ENCODE peak calls at places on chromosomes 16 and 17, in nine cellular contexts. N is activated gamma-delta T cell treated with anti-CD3 and anti-CD28 coated beads, Interleukin-2, amount 50 U/mL, for 16 hours; P is fibroblast of the conjunctiva; A is ACHN; T is KBM-7; Z is GM19239; O is AG08395; Q is activated CD4-positive, alpha-beta T cell treated with anti-CD3 and anti-CD28 coated beads, Interleukin-2, amount 50 U/mL, for 1 hour; X is NCI-H510A treated with DMSO at 0.1 percent for 48 hours. U is an unnamed sample.

GRCh38 chr17:27049104-27049784 is 244.7 kb upstream of the WSB1 start:
- DNase-seq in N (no peak), P (no peak), A (no peak), T (no peak), Z (no peak), O (no peak), Q (no peak), X (no peak), U (peak)

GRCh38 chr16:10070591-10070990 is 111.6 kb downstream of the GRIN2A start:
- DNase-seq in N (no peak), P (no peak), A (no peak), T (no peak), Z (no peak), O (no peak), Q (no peak), X (no peak), U (no peak)

GRCh38 chr16:51137097-51137496 is 14.0 kb downstream of the SALL1 start:
- DNase-seq in N (no peak), P (no peak), A (no peak), T (no peak), Z (no peak), O (no peak), Q (no peak), X (no peak), U (no peak)

GRCh38 chr17:63699638-63700527 is at the start of gene LIMD2:
- DNase-seq in N (peak), P (no peak), A (peak), T (peak), Z (no peak), O (peak), Q (peak), X (peak), U (peak)

GRCh38 chr17:82780981-82781893 is 29.4 kb downstream of the TBCD start:
- DNase-seq in N (no peak), P (no peak), A (no peak), T (no peak), Z (no peak), O (no peak), Q (no peak), X (no peak), U (no peak)

GRCh38 chr16:30903596-30903995 is 7.2 kb downstream of the CTF1 start:
- DNase-seq in N (no peak), P (no peak), A (no peak), T (peak), Z (no peak), O (peak), Q (no peak), X (no peak), U (peak)

GRCh38 chr16:891353-891740 is 79.4 kb downstream of the LMF1 start:
- DNase-seq in N (no peak), P (no peak), A (no peak), T (no peak), Z (no peak), O (no peak), Q (no peak), X (no peak), U (no peak)

GRCh38 chr17:1976000-1976682 is 49.0 kb downstream of the RTN4RL1 start:
- DNase-seq in N (no peak), P (no peak), A (no peak), T (no peak), Z (no peak), O (no peak), Q (no peak), X (no peak), U (no peak)

GRCh38 chr17:30921544-30922196 is at the start of gene ADAP2:
- DNase-seq in N (no peak), P (no peak), A (peak), T (peak), Z (no peak), O (no peak), Q (no peak), X (peak), U (peak)

GRCh38 chr17:69254187-69254586 is 25.6 kb upstream of the ABCA10 start:
- DNase-seq in N (no peak), P (no peak), A (no peak), T (no peak), Z (no peak), O (no peak), Q (no peak), X (no peak), U (peak)

GRCh38 chr17:62933986-62934385 is 32.0 kb upstream of the TANC2 start:
- DNase-seq in N (no peak), P (peak), A (no peak), T (no peak), Z (no peak), O (peak), Q (no peak), X (no peak), U (peak)

GRCh38 chr17:17345686-17346427 is 42.7 kb downstream of the NT5M start:
- DNase-seq in N (no peak), P (no peak), A (no peak), T (no peak), Z (no peak), O (no peak), Q (no peak), X (no peak), U (no peak)

GRCh38 chr17:80196652-80197051 is 23.5 kb downstream of the SGSH start:
- DNase-seq in N (no peak), P (no peak), A (no peak), T (no peak), Z (no peak), O (no peak), Q (no peak), X (no peak), U (no peak)

U was measured in MV-4-11.